ENCODE peak calls at places on chromosomes 1 and 21, in six cellular contexts. One of them, this sample, is unnamed.

GRCh38 chr1:61120998-61121397 is 38.6 kb downstream of the NFIA start:
- DNase-seq in PC-9: no peak
- DNase-seq in AG10803: peak; percentile 54
- DNase-seq in nephron progenitor cell: no peak
- DNase-seq in astrocyte: no peak
- DNase-seq in CD8-positive, alpha-beta T cell: no peak
- DNase-seq in this sample: no peak

GRCh38 chr1:4485398-4485797 is 169.0 kb upstream of the AJAP1 start:
- DNase-seq in astrocyte: no peak
- DNase-seq in AG10803: no peak
- DNase-seq in PC-9: no peak
- DNase-seq in nephron progenitor cell: peak; percentile 18
- DNase-seq in CD8-positive, alpha-beta T cell: no peak
- DNase-seq in this sample: no peak

GRCh38 chr1:27632387-27633297 is 2.3 kb downstream of the FGR start:
- DNase-seq in nephron progenitor cell: no peak
- DNase-seq in PC-9: no peak
- DNase-seq in astrocyte: no peak
- DNase-seq in AG10803: no peak
- DNase-seq in CD8-positive, alpha-beta T cell: no peak
- DNase-seq in this sample: no peak

GRCh38 chr1:2290595-2291510 is 62.7 kb downstream of the SKI start:
- DNase-seq in AG10803: peak; percentile 99
- DNase-seq in nephron progenitor cell: no peak
- DNase-seq in PC-9: peak; percentile 86
- DNase-seq in CD8-positive, alpha-beta T cell: peak; percentile 77
- DNase-seq in astrocyte: peak; percentile 99
- DNase-seq in this sample: no peak

GRCh38 chr1:176803596-176803995 is 340.6 kb downstream of the PAPPA2 start:
- DNase-seq in astrocyte: no peak
- DNase-seq in nephron progenitor cell: no peak
- DNase-seq in CD8-positive, alpha-beta T cell: no peak
- DNase-seq in PC-9: no peak
- DNase-seq in AG10803: no peak
- DNase-seq in this sample: no peak

GRCh38 chr1:211092955-211093354 is 41.0 kb downstream of the KCNH1 start:
- DNase-seq in PC-9: no peak
- DNase-seq in AG10803: no peak
- DNase-seq in CD8-positive, alpha-beta T cell: no peak
- DNase-seq in astrocyte: peak; percentile 32
- DNase-seq in nephron progenitor cell: no peak
- DNase-seq in this sample: no peak

GRCh38 chr1:26858891-26859630 is 3.9 kb upstream of the SFN start:
- DNase-seq in nephron progenitor cell: no peak
- DNase-seq in AG10803: no peak
- DNase-seq in CD8-positive, alpha-beta T cell: no peak
- DNase-seq in astrocyte: no peak
- DNase-seq in PC-9: no peak
- DNase-seq in this sample: no peak

GRCh38 chr1:23989249-23989648 is 9.1 kb upstream of the SRSF10 start:
- DNase-seq in AG10803: no peak
- DNase-seq in nephron progenitor cell: no peak
- DNase-seq in astrocyte: no peak
- DNase-seq in PC-9: no peak
- DNase-seq in CD8-positive, alpha-beta T cell: no peak
- DNase-seq in this sample: no peak

GRCh38 chr1:220818421-220819173 is 31.9 kb downstream of the MTARC1 start:
- DNase-seq in PC-9: no peak
- DNase-seq in CD8-positive, alpha-beta T cell: no peak
- DNase-seq in astrocyte: peak; percentile 92
- DNase-seq in AG10803: peak; percentile 97
- DNase-seq in nephron progenitor cell: no peak
- DNase-seq in this sample: no peak

GRCh38 chr21:15243356-15243755 is 178.6 kb upstream of the NRIP1 start:
- DNase-seq in AG10803: no peak
- DNase-seq in PC-9: no peak
- DNase-seq in CD8-positive, alpha-beta T cell: no peak
- DNase-seq in astrocyte: no peak
- DNase-seq in nephron progenitor cell: no peak
- DNase-seq in this sample: no peak

GRCh38 chr1:178612261-178612660 is 99.4 kb downstream of the TEX35 start:
- DNase-seq in nephron progenitor cell: no peak
- DNase-seq in AG10803: peak; percentile 75
- DNase-seq in astrocyte: peak; percentile 75
- DNase-seq in PC-9: no peak
- DNase-seq in CD8-positive, alpha-beta T cell: no peak
- DNase-seq in this sample: no peak

GRCh38 chr1:236552901-236553300 is 29.1 kb downstream of the LGALS8 start:
- DNase-seq in astrocyte: no peak
- DNase-seq in nephron progenitor cell: no peak
- DNase-seq in CD8-positive, alpha-beta T cell: no peak
- DNase-seq in PC-9: no peak
- DNase-seq in AG10803: no peak
- DNase-seq in this sample: no peak

GRCh38 chr1:8394456-8395321 is 76.8 kb downstream of the SLC45A1 start:
- DNase-seq in AG10803: peak; percentile 83
- DNase-seq in astrocyte: peak; percentile 93
- DNase-seq in CD8-positive, alpha-beta T cell: no peak
- DNase-seq in nephron progenitor cell: no peak
- DNase-seq in PC-9: peak; percentile 48
- DNase-seq in this sample: no peak

GRCh38 chr1:20868263-20868662 is 81.2 kb upstream of the HP1BP3 start:
- DNase-seq in AG10803: no peak
- DNase-seq in CD8-positive, alpha-beta T cell: no peak
- DNase-seq in PC-9: no peak
- DNase-seq in nephron progenitor cell: no peak
- DNase-seq in astrocyte: no peak
- DNase-seq in this sample: no peak

GRCh38 chr1:84705503-84705902 is 15.2 kb upstream of the SSX2IP start:
- DNase-seq in AG10803: no peak
- DNase-seq in nephron progenitor cell: no peak
- DNase-seq in CD8-positive, alpha-beta T cell: no peak
- DNase-seq in PC-9: no peak
- DNase-seq in astrocyte: no peak
- DNase-seq in this sample: no peak

GRCh38 chr1:21783679-21784603 is 992 bp upstream of the USP48 start:
- DNase-seq in CD8-positive, alpha-beta T cell: no peak
- DNase-seq in PC-9: peak; percentile 93
- DNase-seq in astrocyte: peak; percentile 72
- DNase-seq in nephron progenitor cell: peak; percentile 87
- DNase-seq in AG10803: peak; percentile 63
- DNase-seq in this sample: peak; percentile 20

GRCh38 chr1:84550826-84551225 is 23.4 kb downstream of the CTBS start:
- DNase-seq in AG10803: peak; percentile 32
- DNase-seq in PC-9: no peak
- DNase-seq in astrocyte: no peak
- DNase-seq in CD8-positive, alpha-beta T cell: no peak
- DNase-seq in nephron progenitor cell: no peak
- DNase-seq in this sample: no peak

GRCh38 chr1:247118946-247119446 is 14.8 kb upstream of the ZNF669 start:
- DNase-seq in AG10803: peak; percentile 15
- DNase-seq in CD8-positive, alpha-beta T cell: no peak
- DNase-seq in astrocyte: no peak
- DNase-seq in PC-9: peak; percentile 21
- DNase-seq in nephron progenitor cell: peak; percentile 46
- DNase-seq in this sample: peak; percentile 59

GRCh38 chr21:26918318-26919065 is 48.4 kb downstream of the ADAMTS5 start:
- DNase-seq in AG10803: peak; percentile 90
- DNase-seq in CD8-positive, alpha-beta T cell: no peak
- DNase-seq in PC-9: no peak
- DNase-seq in astrocyte: peak; percentile 1
- DNase-seq in nephron progenitor cell: no peak
- DNase-seq in this sample: no peak

GRCh38 chr1:38284953-38285352 is 238.4 kb upstream of the POU3F1 start:
- DNase-seq in CD8-positive, alpha-beta T cell: no peak
- DNase-seq in astrocyte: no peak
- DNase-seq in PC-9: no peak
- DNase-seq in nephron progenitor cell: no peak
- DNase-seq in AG10803: no peak
- DNase-seq in this sample: no peak

GRCh38 chr1:189659731-189660130 is 817.9 kb downstream of the BRINP3 start:
- DNase-seq in PC-9: no peak
- DNase-seq in nephron progenitor cell: no peak
- DNase-seq in CD8-positive, alpha-beta T cell: no peak
- DNase-seq in AG10803: no peak
- DNase-seq in astrocyte: no peak
- DNase-seq in this sample: no peak

GRCh38 chr1:59411147-59411546 is 114.3 kb downstream of the FGGY start:
- DNase-seq in AG10803: no peak
- DNase-seq in PC-9: no peak
- DNase-seq in astrocyte: no peak
- DNase-seq in nephron progenitor cell: no peak
- DNase-seq in CD8-positive, alpha-beta T cell: no peak
- DNase-seq in this sample: no peak

GRCh38 chr1:20211511-20211931 is 25.2 kb upstream of the PLA2G2C start:
- DNase-seq in CD8-positive, alpha-beta T cell: no peak
- DNase-seq in astrocyte: no peak
- DNase-seq in nephron progenitor cell: no peak
- DNase-seq in PC-9: peak; percentile 83
- DNase-seq in AG10803: no peak
- DNase-seq in this sample: no peak

GRCh38 chr1:67479146-67479891 is 49.1 kb upstream of the SERBP1 start:
- DNase-seq in astrocyte: peak; percentile 28
- DNase-seq in nephron progenitor cell: no peak
- DNase-seq in PC-9: peak; percentile 39
- DNase-seq in CD8-positive, alpha-beta T cell: no peak
- DNase-seq in AG10803: peak; percentile 18
- DNase-seq in this sample: no peak

GRCh38 chr1:171841931-171842723 is 829 bp downstream of the DNM3 start:
- DNase-seq in AG10803: peak; percentile 7
- DNase-seq in PC-9: no peak
- DNase-seq in CD8-positive, alpha-beta T cell: peak; percentile 50
- DNase-seq in astrocyte: no peak
- DNase-seq in nephron progenitor cell: peak; percentile 32
- DNase-seq in this sample: no peak

GRCh38 chr1:97461782-97462181 is 459.1 kb downstream of the DPYD start:
- DNase-seq in CD8-positive, alpha-beta T cell: no peak
- DNase-seq in PC-9: no peak
- DNase-seq in nephron progenitor cell: no peak
- DNase-seq in astrocyte: no peak
- DNase-seq in AG10803: no peak
- DNase-seq in this sample: no peak

GRCh38 chr1:179127163-179127895 is 45.5 kb downstream of the TOR3A start:
- DNase-seq in astrocyte: peak; percentile 71
- DNase-seq in CD8-positive, alpha-beta T cell: no peak
- DNase-seq in AG10803: peak; percentile 57
- DNase-seq in PC-9: no peak
- DNase-seq in nephron progenitor cell: no peak
- DNase-seq in this sample: no peak

GRCh38 chr1:6001992-6002576 is 9.9 kb upstream of the NPHP4 start:
- DNase-seq in PC-9: peak; percentile 46
- DNase-seq in nephron progenitor cell: no peak
- DNase-seq in astrocyte: no peak
- DNase-seq in AG10803: no peak
- DNase-seq in CD8-positive, alpha-beta T cell: peak; percentile 69
- DNase-seq in this sample: no peak
- TF ChIP-seq CTCF in PC-9: no peak
- TF ChIP-seq CTCF in nephron progenitor cell: no peak
- TF ChIP-seq CTCF in astrocyte: no peak
- TF ChIP-seq CTCF in AG10803: no peak
- TF ChIP-seq CTCF in CD8-positive, alpha-beta T cell: no peak
- TF ChIP-seq CTCF in this sample: no peak

DNA sequence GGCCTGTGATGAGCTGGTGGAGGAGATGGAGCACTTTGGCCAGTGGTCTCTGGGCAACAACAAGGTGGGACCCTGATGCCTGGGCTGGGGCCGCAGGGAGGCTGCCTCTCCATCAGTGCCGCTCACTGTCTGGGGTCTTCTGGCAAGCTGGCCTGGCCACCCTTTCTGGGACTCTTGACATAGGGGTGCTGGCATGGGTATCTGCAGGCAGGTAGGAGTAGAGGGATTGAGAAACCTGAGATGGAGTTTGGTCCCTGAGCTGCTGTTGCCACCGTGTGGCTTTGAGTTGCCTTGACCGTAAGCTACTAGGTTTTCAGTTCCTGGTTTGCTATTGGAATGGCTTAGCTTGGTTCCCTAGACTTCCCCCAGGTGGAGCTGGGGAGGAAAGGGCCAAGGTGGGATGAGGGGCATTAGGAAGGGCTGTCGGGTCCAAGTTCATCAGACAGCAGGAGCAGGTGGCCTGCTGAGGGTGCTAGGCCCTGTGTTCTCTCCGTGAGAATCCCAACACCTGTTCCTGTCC is 13.2 kb upstream of the MFN2 start:
- DNase-seq in nephron progenitor cell: no peak
- DNase-seq in astrocyte: no peak
- DNase-seq in PC-9: peak; percentile 41
- DNase-seq in AG10803: peak; percentile 16
- DNase-seq in CD8-positive, alpha-beta T cell: no peak
- DNase-seq in this sample: peak; percentile 84
- TF ChIP-seq CTCF in nephron progenitor cell: peak; percentile 43
- TF ChIP-seq CTCF in astrocyte: peak; percentile 13
- TF ChIP-seq CTCF in PC-9: peak; percentile 68
- TF ChIP-seq CTCF in AG10803: peak; percentile 43
- TF ChIP-seq CTCF in CD8-positive, alpha-beta T cell: no peak
- TF ChIP-seq CTCF in this sample: peak; percentile 67

GRCh38 chr1:64251971-64252370 is 48.5 kb downstream of the UBE2U start:
- DNase-seq in PC-9: no peak
- DNase-seq in AG10803: no peak
- DNase-seq in nephron progenitor cell: no peak
- DNase-seq in CD8-positive, alpha-beta T cell: no peak
- DNase-seq in astrocyte: no peak
- DNase-seq in this sample: peak; percentile 5
- TF ChIP-seq CTCF in PC-9: peak; percentile 22
- TF ChIP-seq CTCF in AG10803: no peak
- TF ChIP-seq CTCF in nephron progenitor cell: no peak
- TF ChIP-seq CTCF in CD8-positive, alpha-beta T cell: no peak
- TF ChIP-seq CTCF in astrocyte: no peak
- TF ChIP-seq CTCF in this sample: peak; percentile 6

GRCh38 chr21:20970691-20971090 is 27.5 kb upstream of the NCAM2 start:
- DNase-seq in CD8-positive, alpha-beta T cell: no peak
- DNase-seq in astrocyte: no peak
- DNase-seq in nephron progenitor cell: no peak
- DNase-seq in AG10803: no peak
- DNase-seq in PC-9: no peak
- DNase-seq in this sample: no peak

GRCh38 chr21:20968391-20968790 is 29.8 kb upstream of the NCAM2 start:
- DNase-seq in PC-9: no peak
- DNase-seq in astrocyte: no peak
- DNase-seq in AG10803: peak; percentile 0
- DNase-seq in CD8-positive, alpha-beta T cell: no peak
- DNase-seq in nephron progenitor cell: no peak
- DNase-seq in this sample: no peak

DNA sequence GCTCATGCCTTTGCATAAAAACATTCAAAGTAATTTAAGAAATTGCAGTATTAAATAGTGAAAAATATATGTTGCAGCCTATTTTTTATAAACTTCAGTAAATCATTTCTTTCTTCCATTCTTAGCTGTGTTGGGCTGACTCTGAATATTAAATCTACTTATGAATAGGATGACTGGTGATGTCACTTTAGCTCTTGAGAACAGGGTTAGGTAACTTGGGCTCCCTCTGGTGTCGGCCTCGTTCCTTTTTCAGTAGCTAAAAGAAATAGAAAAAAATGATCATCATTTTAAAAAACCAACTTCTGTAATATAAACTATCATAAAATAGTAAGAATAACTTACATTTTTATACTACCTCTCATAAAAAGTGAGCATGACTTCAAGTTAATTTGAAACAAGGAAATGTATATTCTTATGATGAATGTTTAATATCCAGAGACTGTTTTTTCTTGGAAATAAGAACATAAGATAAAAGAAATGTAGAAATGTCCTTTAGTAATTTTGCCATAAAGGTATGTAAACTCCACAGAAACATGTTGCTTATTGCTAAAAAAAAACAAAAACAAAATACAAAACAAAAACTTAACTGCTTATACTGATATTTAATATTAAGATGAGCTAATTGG is 26.8 kb upstream of the NCAM2 start:
- DNase-seq in PC-9: peak; percentile 12
- DNase-seq in AG10803: peak; percentile 44
- DNase-seq in astrocyte: peak; percentile 39
- DNase-seq in CD8-positive, alpha-beta T cell: no peak
- DNase-seq in nephron progenitor cell: peak; percentile 47
- DNase-seq in this sample: peak; percentile 42
- TF ChIP-seq CTCF in PC-9: peak; percentile 53
- TF ChIP-seq CTCF in AG10803: peak; percentile 52
- TF ChIP-seq CTCF in astrocyte: peak; percentile 54
- TF ChIP-seq CTCF in CD8-positive, alpha-beta T cell: no peak
- TF ChIP-seq CTCF in nephron progenitor cell: peak; percentile 56
- TF ChIP-seq CTCF in this sample: peak; percentile 59